ENCODE peak calls at places on chromosomes 4 and X, in five cellular contexts. One of them, this sample, is unnamed.
A peak's percentile ranks its signal among the peaks of the same experiment; 100 is the strongest.

GRCh38 chrX:150291014-150291413 is 72.1 kb upstream of the MAMLD1 start:
- DNase-seq in IMR-90: no peak
- DNase-seq in A549: no peak
- DNase-seq in heart left ventricle: no peak
- DNase-seq in transverse colon: no peak
- DNase-seq in this sample: no peak

GRCh38 chr4:56671373-56671772 is 9.7 kb downstream of the HOPX start:
- DNase-seq in A549: no peak
- DNase-seq in heart left ventricle: no peak
- DNase-seq in IMR-90: no peak
- DNase-seq in transverse colon: no peak
- DNase-seq in this sample: no peak

GRCh38 chrX:146934256-146934655 is 119.7 kb upstream of the CXorf51A start:
- DNase-seq in transverse colon: no peak
- DNase-seq in A549: no peak
- DNase-seq in IMR-90: no peak
- DNase-seq in heart left ventricle: no peak
- DNase-seq in this sample: no peak

GRCh38 chrX:130680164-130681035 is 222.6 kb downstream of the ENOX2 start:
- DNase-seq in transverse colon: no peak
- DNase-seq in heart left ventricle: no peak
- DNase-seq in A549: no peak
- DNase-seq in IMR-90: peak; percentile 43
- DNase-seq in this sample: no peak

GRCh38 chrX:151974336-151975227 is at the start of gene GABRE:
- DNase-seq in transverse colon: peak; percentile 73
- DNase-seq in IMR-90: no peak
- DNase-seq in heart left ventricle: peak; percentile 63
- DNase-seq in A549: no peak
- DNase-seq in this sample: peak; percentile 61

GRCh38 chrX:145813081-145813480 is 4.5 kb upstream of the SLITRK2 start:
- DNase-seq in IMR-90: no peak
- DNase-seq in heart left ventricle: no peak
- DNase-seq in A549: no peak
- DNase-seq in transverse colon: no peak
- DNase-seq in this sample: no peak

GRCh38 chrX:38313190-38313589 is 14.1 kb downstream of the RPGR start:
- DNase-seq in transverse colon: no peak
- DNase-seq in A549: no peak
- DNase-seq in IMR-90: peak; percentile 55
- DNase-seq in heart left ventricle: no peak
- DNase-seq in this sample: no peak

GRCh38 chr4:85409251-85409650 is 65.7 kb upstream of the ARHGAP24 start:
- DNase-seq in IMR-90: no peak
- DNase-seq in transverse colon: no peak
- DNase-seq in A549: no peak
- DNase-seq in heart left ventricle: no peak
- DNase-seq in this sample: no peak

GRCh38 chr4:76585270-76585669 is 150.2 kb downstream of the SHROOM3 start:
- DNase-seq in heart left ventricle: no peak
- DNase-seq in A549: no peak
- DNase-seq in transverse colon: no peak
- DNase-seq in IMR-90: peak; percentile 77
- DNase-seq in this sample: no peak

GRCh38 chrX:138711399-138712347 is at the start of gene FGF13:
- DNase-seq in transverse colon: peak; percentile 7
- DNase-seq in A549: no peak
- DNase-seq in IMR-90: no peak
- DNase-seq in heart left ventricle: peak; percentile 6
- DNase-seq in this sample: peak; percentile 17

GRCh38 chrX:72666451-72666850 is 47.7 kb downstream of the PHKA1 start:
- DNase-seq in A549: no peak
- DNase-seq in IMR-90: peak; percentile 40
- DNase-seq in transverse colon: no peak
- DNase-seq in heart left ventricle: no peak
- DNase-seq in this sample: no peak

GRCh38 chr4:40669504-40669903 is 39.8 kb upstream of the RBM47 start:
- DNase-seq in transverse colon: no peak
- DNase-seq in heart left ventricle: no peak
- DNase-seq in IMR-90: no peak
- DNase-seq in A549: no peak
- DNase-seq in this sample: no peak

GRCh38 chr4:86247328-86247727 is 112.5 kb downstream of the MAPK10 start:
- DNase-seq in heart left ventricle: no peak
- DNase-seq in IMR-90: no peak
- DNase-seq in A549: no peak
- DNase-seq in transverse colon: no peak
- DNase-seq in this sample: no peak

GRCh38 chr4:71609159-71609558 is 174.7 kb downstream of the GC start:
- DNase-seq in A549: no peak
- DNase-seq in heart left ventricle: no peak
- DNase-seq in transverse colon: no peak
- DNase-seq in IMR-90: no peak
- DNase-seq in this sample: no peak

GRCh38 chr4:71607109-71607508 is 176.8 kb downstream of the GC start:
- DNase-seq in A549: no peak
- DNase-seq in transverse colon: no peak
- DNase-seq in heart left ventricle: no peak
- DNase-seq in IMR-90: no peak
- DNase-seq in this sample: no peak

GRCh38 chr4:71608674-71609062 is 175.2 kb downstream of the GC start:
- DNase-seq in heart left ventricle: no peak
- DNase-seq in IMR-90: no peak
- DNase-seq in A549: no peak
- DNase-seq in transverse colon: no peak
- DNase-seq in this sample: no peak

GRCh38 chr4:71609651-71610050 is 174.2 kb downstream of the GC start:
- DNase-seq in heart left ventricle: no peak
- DNase-seq in A549: no peak
- DNase-seq in IMR-90: no peak
- DNase-seq in transverse colon: no peak
- DNase-seq in this sample: no peak

DNA sequence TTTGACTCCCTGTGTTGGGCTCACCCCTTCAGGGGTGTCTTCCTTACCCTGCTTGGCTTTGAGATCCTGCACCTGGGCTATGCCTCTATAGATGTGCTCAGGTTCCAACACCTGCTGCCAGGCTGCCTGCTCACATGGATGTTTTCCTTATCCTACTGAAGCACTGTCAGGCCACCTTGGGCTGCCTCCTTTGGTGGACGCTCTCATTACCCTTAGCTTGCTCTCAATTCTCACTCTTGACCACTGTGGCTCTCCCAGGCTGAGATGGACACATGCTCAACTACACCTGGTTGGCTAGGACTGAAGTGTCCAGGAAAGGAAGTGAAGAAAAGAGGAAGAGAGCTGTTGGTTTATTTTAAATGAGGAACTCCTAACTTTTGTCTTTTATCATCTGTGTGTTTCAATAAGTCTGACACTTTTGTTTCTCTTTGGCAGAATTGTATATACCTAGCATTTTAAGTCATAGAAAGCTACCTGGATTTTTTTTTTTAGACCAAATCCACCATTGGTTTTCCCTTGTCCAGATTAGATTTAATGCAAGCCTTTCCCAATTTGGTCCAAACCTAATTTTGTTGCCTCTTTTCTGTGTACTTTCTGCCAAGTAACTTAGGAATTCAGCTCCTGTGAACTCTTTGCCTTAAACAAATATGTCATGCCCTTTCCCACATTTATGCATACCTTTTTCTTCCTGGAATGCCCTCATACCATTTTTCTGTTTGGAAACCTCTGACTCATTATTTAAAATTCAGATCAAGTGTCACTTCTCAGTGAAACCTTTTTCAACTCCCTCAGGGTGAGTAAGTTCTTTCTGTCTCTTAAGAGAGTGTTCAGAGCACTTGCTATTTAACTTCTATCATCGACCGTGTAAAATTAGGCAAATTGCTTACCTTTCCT is 175.9 kb downstream of the GC start:
- DNase-seq in IMR-90: peak; percentile 6
- DNase-seq in heart left ventricle: no peak
- DNase-seq in A549: peak; percentile 52
- DNase-seq in transverse colon: no peak
- DNase-seq in this sample: no peak
- H3K4me3 ChIP-seq in IMR-90: no peak overlapping the region
- H3K4me3 ChIP-seq in heart left ventricle: no peak overlapping the region
- H3K4me3 ChIP-seq in A549: peak overlapping the region; percentile 18
- H3K4me3 ChIP-seq in transverse colon: no peak overlapping the region
- H3K4me3 ChIP-seq in this sample: no peak overlapping the region

DNA sequence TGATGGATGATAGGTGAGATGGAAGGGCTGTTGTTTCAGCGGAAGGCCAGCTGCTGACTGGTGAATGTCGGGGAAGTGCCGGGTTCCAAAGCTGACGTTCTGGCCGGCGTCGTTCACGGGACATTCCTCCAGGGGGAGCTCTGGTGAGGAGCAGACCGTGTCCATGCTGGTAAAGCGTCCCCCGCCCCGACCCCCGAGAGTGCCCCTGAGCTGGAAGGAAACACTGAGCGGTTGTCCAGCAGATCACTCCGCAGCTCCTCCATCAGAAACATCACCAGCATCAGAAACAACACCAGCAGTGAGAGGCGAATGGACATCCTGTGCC is 18.6 kb upstream of the ADRA2C start:
- DNase-seq in heart left ventricle: no peak
- DNase-seq in IMR-90: no peak
- DNase-seq in A549: no peak
- DNase-seq in transverse colon: no peak
- DNase-seq in this sample: no peak
- TF ChIP-seq CTCF in heart left ventricle: peak; percentile 20
- TF ChIP-seq CTCF in IMR-90: peak; percentile 27
- TF ChIP-seq CTCF in A549: no peak
- TF ChIP-seq CTCF in transverse colon: peak; percentile 12
- TF ChIP-seq CTCF in this sample: no peak

DNA sequence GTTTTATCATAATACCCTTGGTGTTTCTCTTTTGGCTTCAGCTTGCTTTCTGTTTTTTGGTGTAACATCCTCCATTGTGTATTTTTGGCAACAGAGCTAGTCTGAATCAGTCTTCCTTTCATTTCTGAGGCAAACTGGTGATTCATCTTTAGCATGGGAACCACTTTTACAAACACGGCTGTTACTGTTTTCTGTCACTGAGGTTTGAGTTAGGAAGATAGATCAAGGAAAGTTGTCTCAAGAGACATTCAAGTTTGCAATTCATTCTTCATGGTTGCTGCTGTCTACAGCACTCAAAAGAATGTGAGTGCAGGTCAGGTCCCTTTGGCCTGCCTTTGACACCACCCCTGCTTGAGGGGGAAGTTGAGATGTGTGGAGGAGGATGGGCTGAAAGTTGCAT is 36.3 kb downstream of the IL21 start:
- DNase-seq in IMR-90: peak; percentile 82
- DNase-seq in heart left ventricle: no peak
- DNase-seq in A549: no peak
- DNase-seq in transverse colon: no peak
- DNase-seq in this sample: no peak
- H3K4me3 ChIP-seq in IMR-90: no peak overlapping the region
- H3K4me3 ChIP-seq in heart left ventricle: no peak overlapping the region
- H3K4me3 ChIP-seq in A549: no peak overlapping the region
- H3K4me3 ChIP-seq in transverse colon: no peak overlapping the region
- H3K4me3 ChIP-seq in this sample: no peak overlapping the region

DNA sequence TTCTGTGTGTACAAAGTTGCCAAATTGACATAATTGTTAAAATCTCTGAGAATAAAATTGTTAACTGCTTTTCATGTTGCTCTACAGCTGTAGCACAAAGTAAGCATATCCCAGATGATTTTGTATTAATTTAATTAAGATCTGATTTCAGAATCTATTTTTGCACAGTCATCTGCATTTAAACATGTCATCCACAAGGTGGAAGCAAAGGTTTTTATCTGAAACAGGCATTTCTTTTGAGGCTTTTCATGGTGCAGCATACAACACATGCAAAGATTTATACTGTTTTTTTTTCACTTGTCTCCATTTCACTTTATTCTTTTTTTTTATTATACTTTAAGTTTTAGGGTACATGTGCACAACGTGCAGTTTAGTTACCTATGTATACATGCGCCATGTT is 51.2 kb downstream of the GC start:
- DNase-seq in IMR-90: peak; percentile 58
- DNase-seq in heart left ventricle: no peak
- DNase-seq in A549: peak; percentile 3
- DNase-seq in transverse colon: no peak
- DNase-seq in this sample: no peak
- TF ChIP-seq CTCF in IMR-90: peak; percentile 60
- TF ChIP-seq CTCF in heart left ventricle: peak; percentile 24
- TF ChIP-seq CTCF in A549: peak; percentile 44
- TF ChIP-seq CTCF in transverse colon: peak; percentile 16
- TF ChIP-seq CTCF in this sample: peak; percentile 20

GRCh38 chr4:53920116-53920515 is 144.3 kb downstream of the CHIC2 start:
- DNase-seq in IMR-90: no peak
- DNase-seq in transverse colon: no peak
- DNase-seq in A549: no peak
- DNase-seq in heart left ventricle: no peak
- DNase-seq in this sample: no peak

GRCh38 chr4:53921856-53922255 is 142.5 kb downstream of the CHIC2 start:
- DNase-seq in transverse colon: no peak
- DNase-seq in heart left ventricle: no peak
- DNase-seq in A549: no peak
- DNase-seq in IMR-90: no peak
- DNase-seq in this sample: no peak

GRCh38 chr4:53920883-53921282 is 143.5 kb downstream of the CHIC2 start:
- DNase-seq in A549: no peak
- DNase-seq in transverse colon: no peak
- DNase-seq in IMR-90: no peak
- DNase-seq in heart left ventricle: no peak
- DNase-seq in this sample: no peak

GRCh38 chr4:53917719-53918118 is 146.7 kb downstream of the CHIC2 start:
- DNase-seq in transverse colon: no peak
- DNase-seq in heart left ventricle: no peak
- DNase-seq in A549: no peak
- DNase-seq in IMR-90: peak; percentile 46
- DNase-seq in this sample: no peak

DNA sequence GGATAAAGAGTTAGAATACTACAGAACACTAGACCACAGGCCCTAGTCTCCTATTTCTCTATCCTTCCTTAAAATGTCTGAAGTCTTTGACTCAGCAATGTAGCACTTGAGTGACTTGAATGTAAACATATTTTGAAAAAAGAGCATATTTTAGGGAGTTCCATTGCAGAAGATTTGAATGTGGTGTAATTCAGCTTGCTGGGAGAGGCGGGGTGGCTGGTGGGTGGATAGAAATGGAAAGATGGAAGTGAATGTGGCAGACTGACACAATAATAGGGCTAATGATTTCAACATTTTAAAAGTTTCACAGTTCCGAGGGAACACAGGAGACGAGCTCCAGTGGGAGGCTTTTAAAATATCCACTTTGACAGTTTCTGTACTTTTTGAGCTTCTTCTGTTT is 144.8 kb downstream of the CHIC2 start:
- DNase-seq in heart left ventricle: no peak
- DNase-seq in transverse colon: no peak
- DNase-seq in IMR-90: no peak
- DNase-seq in A549: no peak
- DNase-seq in this sample: no peak
- H3K4me3 ChIP-seq in heart left ventricle: no peak overlapping the region
- H3K4me3 ChIP-seq in transverse colon: no peak overlapping the region
- H3K4me3 ChIP-seq in IMR-90: no peak overlapping the region
- H3K4me3 ChIP-seq in A549: no peak overlapping the region
- H3K4me3 ChIP-seq in this sample: no peak overlapping the region

This sample was measured in pancreas.